ENCODE peak calls at places on chromosomes 16 and 17, in seven cellular contexts. K, J, C, M, W, Z and E are unnamed samples. For H3K36me3 and H3K4me1, the result is how much of the 10 kb centered on the place peaks cover.

GRCh38 chr17:75472119-75472518 is 15.7 kb downstream of the TMEM94 start:
- DNase-seq in K (no peak), J (no peak), C (peak), M (no peak), W (no peak), Z (no peak), E (no peak)

GRCh38 chr16:60741810-60742209 is 1294.4 kb downstream of the CDH8 start:
- DNase-seq in K (no peak), J (no peak), C (no peak), M (no peak), W (no peak), Z (no peak), E (no peak)

GRCh38 chr17:56292010-56292409 is 138.7 kb downstream of the ANKFN1 start:
- DNase-seq in K (peak), J (no peak), C (no peak), M (no peak), W (no peak), Z (no peak), E (no peak)

GRCh38 chr16:76932541-76933211 is 258.3 kb upstream of the MON1B start:
- DNase-seq in K (no peak), J (no peak), C (no peak), M (no peak), W (no peak), Z (no peak), E (no peak)

GRCh38 chr17:58311429-58311894 is 17.1 kb downstream of the TSPOAP1 start:
- DNase-seq in K (no peak), J (no peak), C (no peak), M (no peak), W (no peak), Z (no peak), E (no peak)

GRCh38 chr16:12874135-12874534 is 27.3 kb upstream of the SHISA9 start:
- DNase-seq in K (no peak), J (no peak), C (no peak), M (no peak), W (no peak), Z (no peak), E (no peak)

GRCh38 chr17:44216173-44216572 is 3.3 kb downstream of the UBTF start:
- DNase-seq in K (no peak), J (peak), C (no peak), M (peak), W (no peak), Z (no peak), E (no peak)

GRCh38 chr17:52106638-52107261 is 51.8 kb downstream of the CA10 start:
- DNase-seq in K (no peak), J (peak), C (peak), M (peak), W (peak), Z (peak), E (no peak)

GRCh38 chr17:67999291-67999911 is 3.1 kb upstream of the C17orf58 start:
- DNase-seq in K (no peak), J (no peak), C (no peak), M (no peak), W (no peak), Z (no peak), E (no peak)

GRCh38 chr16:14405611-14406537 is 224.2 kb downstream of the PARN start:
- DNase-seq in K (no peak), J (peak), C (peak), M (no peak), W (no peak), Z (no peak), E (no peak)

GRCh38 chr17:67608691-67609090 is 109.0 kb upstream of the NOL11 start:
- DNase-seq in K (peak), J (no peak), C (no peak), M (no peak), W (no peak), Z (no peak), E (no peak)

GRCh38 chr17:65527857-65528591 is 33.4 kb downstream of the AXIN2 start:
- DNase-seq in K (no peak), J (no peak), C (no peak), M (no peak), W (no peak), Z (no peak), E (no peak)

GRCh38 chr16:13143551-13143950 is 242.2 kb downstream of the SHISA9 start:
- DNase-seq in K (no peak), J (no peak), C (no peak), M (no peak), W (no peak), Z (no peak), E (no peak)

GRCh38 chr17:8887834-8888703 is 20.6 kb upstream of the PIK3R6 start:
- DNase-seq in K (no peak), J (no peak), C (peak), M (no peak), W (no peak), Z (no peak), E (no peak)

DNA sequence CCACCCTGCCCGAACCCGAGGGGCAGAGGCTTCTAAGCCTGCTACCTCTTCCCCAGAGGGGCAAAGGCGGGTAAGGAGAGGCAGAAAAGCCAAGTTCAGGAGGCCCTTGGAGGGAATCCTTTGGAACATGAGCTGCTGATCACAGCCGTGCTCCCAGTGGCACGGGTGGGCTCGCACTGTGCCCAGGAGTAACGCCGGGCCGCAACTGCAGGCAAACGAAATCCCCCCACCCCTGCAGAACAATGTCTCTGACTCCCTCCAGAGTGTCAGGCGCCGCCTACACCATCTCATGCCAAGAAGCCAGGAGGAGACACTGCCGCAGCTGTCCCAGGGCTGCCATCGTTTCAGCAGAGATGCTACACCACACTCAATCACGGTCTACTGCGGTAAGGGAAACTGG is 8.9 kb downstream of the P4HB start:
- DNase-seq in K (no peak), J (no peak), C (no peak), M (no peak), W (no peak), Z (no peak), E (no peak)
- H3K36me3 ChIP-seq in K (under half), J (half or more), C (under half), M (half or more), W (half or more), Z (half or more), E (under half)

GRCh38 chr16:68089067-68089466 is 3.9 kb downstream of the NFATC3 start:
- DNase-seq in K (no peak), J (no peak), C (no peak), M (no peak), W (no peak), Z (no peak), E (no peak)
- H3K4me1 ChIP-seq in K (half or more), J (under half), C (under half), M (half or more), W (under half), Z (under half), E (half or more)

DNA sequence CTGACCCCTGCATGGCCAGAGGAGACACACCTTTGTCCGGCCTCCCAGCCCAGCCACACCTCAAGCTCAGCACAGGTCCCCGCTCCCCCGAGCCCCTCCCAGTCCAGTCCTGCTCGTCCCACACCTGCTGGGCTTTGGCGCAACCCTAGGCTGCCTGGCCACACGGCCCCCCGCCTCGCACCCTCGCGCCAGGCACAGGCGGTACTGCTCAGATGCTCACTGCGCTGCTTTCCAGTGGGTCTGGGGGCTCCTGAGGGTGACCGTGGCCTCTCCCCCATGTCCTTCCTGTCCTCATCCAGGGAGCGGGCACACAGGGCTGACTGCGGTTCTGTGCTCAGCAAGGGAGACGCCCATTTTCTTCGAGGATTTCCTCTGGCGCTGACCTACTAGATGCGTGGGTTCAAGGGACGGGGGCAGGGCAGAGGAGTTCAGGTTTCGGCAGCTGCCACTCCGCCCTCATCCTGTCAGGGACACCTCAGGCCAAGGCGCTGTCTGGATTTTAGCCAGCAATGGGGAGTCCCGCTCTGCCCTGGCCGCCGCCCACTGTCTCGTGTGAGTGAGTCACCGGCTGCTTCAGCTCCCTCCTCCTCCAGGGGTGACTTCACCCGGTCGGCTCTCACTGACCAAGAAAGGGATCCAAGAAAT is 118.0 kb upstream of the ZNF469 start:
- DNase-seq in K (peak), J (peak), C (peak), M (peak), W (peak), Z (peak), E (peak)
- H3K4me3 ChIP-seq in K (no peak), J (no peak), C (no peak), M (no peak), W (no peak), Z (peak), E (no peak)

DNA sequence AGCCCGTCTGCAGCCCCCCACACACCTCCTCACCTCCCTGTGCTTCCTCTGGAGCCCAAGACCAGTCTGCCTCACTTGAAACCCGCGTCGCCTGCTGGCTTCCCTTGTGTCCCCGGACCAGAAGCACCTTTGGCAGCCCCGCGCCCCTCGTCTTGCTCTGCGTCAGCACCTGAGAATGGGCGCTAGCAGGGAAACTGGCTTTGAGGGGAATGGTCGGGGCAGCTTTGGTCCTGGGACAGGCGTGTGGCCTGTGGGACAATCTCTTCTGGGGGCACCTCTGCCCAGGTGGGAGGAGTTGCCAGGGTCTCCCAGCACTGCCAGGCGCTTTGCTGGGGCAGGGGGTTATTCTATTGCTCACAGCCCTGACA is 3.6 kb upstream of the MAFG start:
- DNase-seq in K (no peak), J (no peak), C (no peak), M (no peak), W (no peak), Z (no peak), E (no peak)
- H3K36me3 ChIP-seq in K (under half), J (under half), C (under half), M (under half), W (under half), Z (under half), E (under half)

GRCh38 chr17:2211661-2212327 is 91.8 kb downstream of the SMG6 start:
- DNase-seq in K (no peak), J (no peak), C (no peak), M (no peak), W (no peak), Z (no peak), E (no peak)
- H3K4me1 ChIP-seq in K (under half), J (under half), C (under half), M (half or more), W (under half), Z (under half), E (half or more)

DNA sequence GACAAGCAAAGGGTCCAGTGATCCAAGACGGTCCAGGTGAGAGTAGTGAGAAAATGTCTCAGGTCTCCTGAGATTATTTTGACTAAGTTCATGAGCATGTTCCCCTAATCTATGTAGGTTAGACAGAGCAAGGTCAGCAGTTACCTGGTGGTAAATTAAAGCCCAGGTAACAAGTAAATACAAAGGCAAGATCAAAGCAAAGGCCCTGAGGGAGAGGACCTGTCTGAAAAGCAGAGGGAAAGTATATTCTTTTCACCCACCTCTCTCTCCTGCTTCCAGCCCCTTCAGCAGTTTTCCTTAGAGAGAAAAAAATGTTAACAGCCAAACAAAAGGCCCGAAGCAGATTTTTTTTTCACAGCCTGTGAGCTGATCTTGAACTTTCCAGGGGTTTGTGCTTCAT is 302.7 kb downstream of the MAP2K6 start:
- DNase-seq in K (no peak), J (no peak), C (no peak), M (no peak), W (no peak), Z (no peak), E (no peak)
- H3K4me3 ChIP-seq in K (no peak), J (no peak), C (no peak), M (no peak), W (no peak), Z (no peak), E (no peak)

GRCh38 chr16:3731126-3731935 is 14.0 kb upstream of the TRAP1 start:
- DNase-seq in K (no peak), J (no peak), C (no peak), M (no peak), W (no peak), Z (no peak), E (no peak)
- H3K36me3 ChIP-seq in K (under half), J (half or more), C (under half), M (half or more), W (under half), Z (under half), E (under half)

GRCh38 chr16:70421473-70422311 is 17.2 kb downstream of the ST3GAL2 start:
- DNase-seq in K (no peak), J (no peak), C (no peak), M (no peak), W (no peak), Z (no peak), E (no peak)
- H3K4me1 ChIP-seq in K (under half), J (under half), C (under half), M (under half), W (under half), Z (under half), E (under half)

GRCh38 chr17:17763734-17764133 is 73.1 kb downstream of the SREBF1 start:
- DNase-seq in K (no peak), J (no peak), C (no peak), M (no peak), W (no peak), Z (no peak), E (no peak)
- H3K4me3 ChIP-seq in K (no peak), J (no peak), C (no peak), M (no peak), W (no peak), Z (no peak), E (no peak)